ENCODE peak calls at places on chromosomes 3 and 15, in four cellular contexts. E is body of pancreas, A is breast epithelium, M is H1. N is an unnamed sample.

GRCh38 chr3:28050895-28051294 is 190.5 kb upstream of the CMC1 start:
- DNase-seq in E (no peak), A (no peak), M (no peak), N (no peak)

GRCh38 chr3:127066635-127067034 is 83.7 kb downstream of the PLXNA1 start:
- DNase-seq in E (no peak), A (no peak), M (no peak), N (no peak)

GRCh38 chr3:126476166-126476975 is 680 bp upstream of the ZXDC start:
- DNase-seq in E (peak), A (peak), M (peak), N (peak)

GRCh38 chr3:183022935-183023516 is 42.7 kb upstream of the DCUN1D1 start:
- DNase-seq in E (no peak), A (no peak), M (no peak), N (no peak)

GRCh38 chr15:70249616-70250015 is 151.9 kb upstream of the TLE3 start:
- DNase-seq in E (no peak), A (no peak), M (no peak), N (no peak)

GRCh38 chr3:127690823-127691452 is 18.2 kb downstream of the ABTB1 start:
- DNase-seq in E (peak), A (no peak), M (peak), N (peak)

GRCh38 chr3:13051066-13051465 is 22.2 kb downstream of the IQSEC1 start:
- DNase-seq in E (no peak), A (no peak), M (no peak), N (no peak)

GRCh38 chr3:34239287-34239686 is 440.9 kb downstream of the PDCD6IP start:
- DNase-seq in E (no peak), A (no peak), M (no peak), N (no peak)

GRCh38 chr3:15585111-15585844 is 16.1 kb downstream of the HACL1 start:
- DNase-seq in E (peak), A (no peak), M (no peak), N (no peak)

GRCh38 chr3:78926523-78926922 is 841.3 kb downstream of the ROBO1 start:
- DNase-seq in E (no peak), A (no peak), M (no peak), N (no peak)

GRCh38 chr3:44184319-44184953 is 57.2 kb upstream of the TOPAZ1 start:
- DNase-seq in E (no peak), A (no peak), M (peak), N (peak)

GRCh38 chr15:79430901-79431635 is 1.1 kb upstream of the MINAR1 start:
- DNase-seq in E (no peak), A (no peak), M (peak), N (no peak)

GRCh38 chr15:70098461-70099166 is 897 bp upstream of the TLE3 start:
- DNase-seq in E (peak), A (no peak), M (peak), N (peak)

GRCh38 chr3:50194128-50194902 is 2.9 kb downstream of the GNAT1 start:
- DNase-seq in E (peak), A (peak), M (peak), N (no peak)

GRCh38 chr15:45732544-45733130 is 97.8 kb downstream of the SQOR start:
- DNase-seq in E (no peak), A (no peak), M (no peak), N (no peak)

GRCh38 chr15:57376695-57377477 is 581 bp downstream of the CGNL1 start:
- DNase-seq in E (peak), A (no peak), M (no peak), N (no peak)

GRCh38 chr15:26945046-26945445 is 25.9 kb upstream of the GABRG3 start:
- DNase-seq in E (no peak), A (no peak), M (no peak), N (no peak)

GRCh38 chr15:47300035-47300434 is 417.3 kb upstream of the SEMA6D start:
- DNase-seq in E (no peak), A (no peak), M (no peak), N (no peak)

GRCh38 chr3:56484096-56484495 is 15.8 kb upstream of the ERC2 start:
- DNase-seq in E (peak), A (no peak), M (no peak), N (no peak)

GRCh38 chr15:67178569-67179210 is 75.8 kb downstream of the AAGAB start:
- DNase-seq in E (no peak), A (no peak), M (no peak), N (no peak)

GRCh38 chr3:123096701-123097100 is 29.9 kb downstream of the PDIA5 start:
- DNase-seq in E (peak), A (no peak), M (no peak), N (no peak)

GRCh38 chr3:42736081-42736480 is 33.5 kb upstream of the HHATL start:
- DNase-seq in E (no peak), A (no peak), M (peak), N (peak)

GRCh38 chr3:144049374-144049773 is 77.8 kb downstream of the DIPK2A start:
- DNase-seq in E (no peak), A (no peak), M (no peak), N (no peak)

GRCh38 chr3:27357665-27358258 is 11.4 kb downstream of the NEK10 start:
- DNase-seq in E (peak), A (no peak), M (peak), N (no peak)

GRCh38 chr3:53225181-53225580 is 30.6 kb downstream of the TKT start:
- DNase-seq in E (no peak), A (no peak), M (no peak), N (no peak)

GRCh38 chr3:23915537-23916108 is 1.2 kb downstream of the NKIRAS1 start:
- DNase-seq in E (no peak), A (no peak), M (no peak), N (no peak)

GRCh38 chr3:132289311-132289710 is 27.9 kb upstream of the ACP3 start:
- DNase-seq in E (no peak), A (no peak), M (no peak), N (no peak)

GRCh38 chr3:111610612-111611054 is 15.5 kb upstream of the ZBED2 start:
- DNase-seq in E (no peak), A (no peak), M (no peak), N (no peak)

GRCh38 chr3:71111784-71112440 is 471.6 kb downstream of the FOXP1 start:
- DNase-seq in E (no peak), A (no peak), M (no peak), N (no peak)

GRCh38 chr15:82805994-82806406 is at the start of gene FSD2:
- DNase-seq in E (no peak), A (no peak), M (no peak), N (no peak)

GRCh38 chr3:180382781-180383180 is 219.2 kb upstream of the TTC14 start:
- DNase-seq in E (no peak), A (no peak), M (no peak), N (no peak)

GRCh38 chr3:73314182-73314951 is 252.9 kb downstream of the EBLN2 start:
- DNase-seq in E (no peak), A (no peak), M (no peak), N (no peak)

GRCh38 chr3:113231827-113232253 is 20.5 kb downstream of the BOC start:
- DNase-seq in E (peak), A (no peak), M (no peak), N (no peak)

GRCh38 chr3:131393868-131394267 is 12.3 kb downstream of the NUDT16 start:
- DNase-seq in E (no peak), A (no peak), M (no peak), N (no peak)

GRCh38 chr3:177051419-177051818 is 145.9 kb downstream of the TBL1XR1 start:
- DNase-seq in E (no peak), A (no peak), M (no peak), N (no peak)

DNA sequence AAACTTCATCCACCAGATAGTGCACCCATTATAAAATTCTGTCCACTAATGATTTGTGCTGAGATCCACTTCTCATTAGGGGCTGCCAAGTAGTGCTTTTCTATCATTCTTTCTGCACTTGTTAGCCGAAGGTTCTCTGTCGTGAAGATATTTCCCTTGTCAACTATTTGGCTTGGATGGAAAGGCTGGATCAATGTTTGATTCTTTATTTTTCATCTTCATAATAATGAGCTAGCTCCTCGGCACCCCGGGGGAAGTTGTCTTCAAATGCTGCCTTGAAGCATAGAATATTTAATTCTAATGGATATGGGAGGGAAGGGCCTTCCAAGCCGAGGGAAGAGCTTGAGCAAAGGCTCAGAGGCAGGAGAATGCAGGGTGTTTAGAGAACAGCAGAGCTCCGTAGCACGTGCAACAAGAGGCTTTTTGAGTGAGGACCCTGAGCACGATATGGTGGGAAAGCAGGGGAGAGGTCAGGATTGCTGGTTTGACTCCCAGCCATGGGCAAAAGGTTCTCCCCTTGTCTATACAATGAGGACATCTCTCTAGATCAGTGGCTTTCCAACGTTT is 16.3 kb upstream of the MUC20 start:
- DNase-seq in E (no peak), A (no peak), M (no peak), N (no peak)
- H3K4me3 ChIP-seq in E (no peak), A (no peak), M (no peak), N (no peak)

GRCh38 chr3:194136519-194137313 is 768 bp downstream of the HES1 start:
- DNase-seq in E (peak), A (no peak), M (peak), N (no peak)
- TF ChIP-seq POLR2A in E (no peak), A (no peak), M (no peak), N (no peak)

DNA sequence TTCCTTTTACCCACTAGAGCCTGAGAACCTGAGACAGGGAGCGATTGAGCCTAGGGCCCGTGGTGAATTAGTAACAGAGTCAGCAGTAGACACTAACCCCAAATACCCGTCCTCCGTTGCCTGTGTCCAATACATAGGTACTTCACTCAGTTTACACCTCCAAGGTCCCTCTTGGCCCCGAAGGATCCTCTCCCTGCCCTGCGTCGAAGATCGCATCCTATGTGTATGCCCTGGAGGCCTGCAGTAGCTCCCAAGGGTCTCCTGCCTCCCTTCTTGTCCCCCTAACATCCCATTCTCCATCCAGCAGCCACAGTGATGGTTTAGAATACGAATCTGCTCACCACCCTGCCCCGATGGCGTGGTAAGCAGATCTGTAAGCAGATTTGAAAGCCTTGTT is 67.0 kb downstream of the ISG20 start:
- DNase-seq in E (no peak), A (no peak), M (no peak), N (no peak)
- H3K4me3 ChIP-seq in E (no peak), A (peak), M (peak), N (peak)

GRCh38 chr3:9916346-9916733 is 558 bp upstream of the IL17RC start:
- DNase-seq in E (peak), A (no peak), M (no peak), N (no peak)

GRCh38 chr3:9918261-9919038 is 1.6 kb downstream of the IL17RC start:
- DNase-seq in E (no peak), A (no peak), M (no peak), N (no peak)

GRCh38 chr3:9915252-9916141 is 1.4 kb upstream of the IL17RC start:
- DNase-seq in E (peak), A (peak), M (peak), N (peak)

GRCh38 chr3:9917820-9918219 is 922 bp downstream of the IL17RC start:
- DNase-seq in E (peak), A (no peak), M (no peak), N (no peak)

GRCh38 chr3:9916734-9917680 is at the start of gene IL17RC:
- DNase-seq in E (peak), A (peak), M (peak), N (peak)
- TF ChIP-seq POLR2A in E (peak), A (no peak), M (peak), N (no peak)

DNA sequence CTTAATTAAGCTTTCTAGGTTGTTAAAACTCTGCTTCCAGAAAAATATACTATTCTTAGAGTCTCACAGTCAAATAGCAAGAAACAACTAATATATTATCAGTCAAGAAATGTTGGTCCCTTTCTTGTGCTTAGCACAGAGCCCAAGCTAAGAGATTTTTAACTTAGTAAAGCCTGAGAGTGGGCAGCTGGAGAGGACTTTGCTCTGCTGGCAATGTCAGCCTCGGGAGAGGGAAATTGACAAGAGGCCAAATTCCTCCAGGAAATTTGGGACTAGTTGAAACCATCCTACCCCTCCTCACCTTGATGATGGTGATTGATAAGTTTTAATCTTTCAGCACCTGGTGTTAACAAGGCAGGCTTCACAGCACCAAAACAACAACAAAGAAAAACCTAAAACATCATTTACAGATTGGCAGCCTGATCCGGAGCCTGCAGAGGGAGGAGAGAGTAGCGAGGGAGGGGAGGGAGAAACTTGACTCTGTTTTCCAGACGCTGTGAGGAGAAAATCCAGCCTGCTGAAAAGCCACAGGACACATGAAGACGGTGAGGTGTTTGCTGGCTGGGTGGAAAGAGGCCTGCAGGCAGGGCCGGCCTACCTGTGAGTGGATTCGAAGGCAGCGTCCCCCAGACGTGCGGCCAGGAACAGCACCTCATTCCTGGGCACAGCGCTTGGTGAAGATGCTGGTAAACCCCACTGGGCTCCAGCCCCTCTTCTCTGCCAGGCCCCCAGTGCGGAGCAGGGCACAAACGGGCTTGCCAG is 150.9 kb downstream of the LRRC28 start:
- DNase-seq in E (no peak), A (no peak), M (no peak), N (no peak)
- H3K4me3 ChIP-seq in E (no peak), A (no peak), M (no peak), N (no peak)